ENCODE peak calls at places on chromosome 20, in eight cellular contexts. Y is CD8-positive, alpha-beta memory T cell; L is IMR-90; K is aorta; I is right cardiac atrium; S is HAP-1; W is Peyer's patch; U is CD4-positive, alpha-beta memory T cell. B is an unnamed sample.

GRCh38 chr20:17602493-17602892 is 32.6 kb downstream of the DSTN start:
- DNase-seq in Y (no peak), L (no peak), K (no peak), I (no peak), S (peak; percentile 83), W (no peak), U (no peak), B (no peak)

GRCh38 chr20:33651562-33652048 is 10.5 kb upstream of the C20orf144 start:
- DNase-seq in Y (no peak), L (no peak), K (no peak), I (no peak), S (no peak), W (no peak), U (no peak), B (no peak)

GRCh38 chr20:55054443-55054842 is 579.0 kb downstream of the DOK5 start:
- DNase-seq in Y (no peak), L (no peak), K (no peak), I (no peak), S (no peak), W (no peak), U (no peak), B (no peak)

GRCh38 chr20:15976047-15976731 is 597.1 kb downstream of the KIF16B start:
- DNase-seq in Y (no peak), L (no peak), K (no peak), I (no peak), S (peak; percentile 99), W (no peak), U (no peak), B (no peak)

GRCh38 chr20:51553897-51554504 is 11.5 kb upstream of the NFATC2 start:
- DNase-seq in Y (no peak), L (peak; percentile 50), K (no peak), I (no peak), S (no peak), W (no peak), U (no peak), B (no peak)

GRCh38 chr20:63955846-63956663 is at the start of gene UCKL1:
- DNase-seq in Y (peak; percentile 93), L (peak; percentile 91), K (peak; percentile 97), I (peak; percentile 95), S (peak; percentile 84), W (peak; percentile 91), U (peak; percentile 92), B (peak; percentile 93)

GRCh38 chr20:3222635-3223600 is 13.6 kb downstream of the ITPA start:
- DNase-seq in Y (peak; percentile 62), L (no peak), K (no peak), I (no peak), S (no peak), W (peak; percentile 56), U (no peak), B (peak; percentile 54)

GRCh38 chr20:48903705-48904104 is 17.8 kb upstream of the ARFGEF2 start:
- DNase-seq in Y (no peak), L (no peak), K (no peak), I (no peak), S (no peak), W (no peak), U (no peak), B (no peak)

GRCh38 chr20:4961746-4962145 is 39.6 kb downstream of the SLC23A2 start:
- DNase-seq in Y (peak; percentile 15), L (peak; percentile 97), K (no peak), I (no peak), S (no peak), W (no peak), U (peak; percentile 65), B (no peak)

GRCh38 chr20:38060536-38060935 is 27.0 kb downstream of the RPRD1B start:
- DNase-seq in Y (no peak), L (peak; percentile 58), K (no peak), I (no peak), S (no peak), W (no peak), U (no peak), B (no peak)

GRCh38 chr20:47346172-47346571 is 10.3 kb downstream of the ZMYND8 start:
- DNase-seq in Y (peak; percentile 42), L (no peak), K (no peak), I (no peak), S (no peak), W (no peak), U (no peak), B (no peak)

GRCh38 chr20:25052255-25053206 is 5.4 kb downstream of the ACSS1 start:
- DNase-seq in Y (no peak), L (no peak), K (peak; percentile 74), I (no peak), S (no peak), W (peak; percentile 22), U (no peak), B (no peak)

GRCh38 chr20:49285233-49285668 is 7.4 kb upstream of the ZNFX1 start:
- DNase-seq in Y (no peak), L (no peak), K (no peak), I (no peak), S (no peak), W (no peak), U (no peak), B (no peak)

GRCh38 chr20:45322952-45323383 is 14.9 kb upstream of the MATN4 start:
- DNase-seq in Y (no peak), L (peak; percentile 43), K (peak; percentile 83), I (peak; percentile 50), S (no peak), W (peak; percentile 56), U (no peak), B (no peak)
- H3K4me3 ChIP-seq in Y (no peak overlapping the region), L (no peak overlapping the region), K (no peak overlapping the region), I (no peak overlapping the region), S (no peak overlapping the region), W (no peak overlapping the region), U (no peak overlapping the region), B (no peak overlapping the region)

DNA sequence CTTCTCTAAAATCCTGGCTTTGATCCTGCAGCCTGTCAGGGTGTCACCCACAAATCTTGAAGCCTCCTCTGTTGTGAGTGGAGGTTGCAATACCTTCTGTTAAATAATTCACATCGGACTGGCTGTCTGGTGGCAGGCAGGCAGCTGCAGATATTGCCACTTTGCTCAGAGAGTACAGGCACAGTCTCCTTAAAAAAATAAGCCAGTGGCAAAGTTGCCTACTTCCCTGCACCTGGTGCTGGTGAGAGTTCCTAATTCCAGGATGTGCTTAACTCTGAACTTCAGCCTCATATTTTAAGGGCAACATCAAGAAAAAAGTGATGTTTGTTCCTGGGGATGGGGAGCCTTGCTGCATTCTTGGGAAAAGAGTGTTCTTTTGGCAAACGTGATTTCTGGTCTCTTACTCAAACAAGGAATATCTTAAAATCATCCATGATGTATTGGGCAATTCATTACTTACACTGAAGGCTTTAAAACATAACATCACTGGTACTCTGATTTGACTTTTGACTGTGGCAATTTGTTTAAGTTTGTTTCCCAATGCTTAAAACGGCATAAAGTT is 179.7 kb downstream of the FOXA2 start:
- DNase-seq in Y (no peak), L (no peak), K (no peak), I (no peak), S (no peak), W (no peak), U (no peak), B (no peak)
- H3K27me3 ChIP-seq in Y (no peaks in the 10 kb centered on the region), L (no peaks in the 10 kb centered on the region), K (no peaks in the 10 kb centered on the region), I (peaks cover 2% of the 10 kb centered on the region), S (no peaks in the 10 kb centered on the region), W (no peaks in the 10 kb centered on the region), U (no peaks in the 10 kb centered on the region), B (no peaks in the 10 kb centered on the region)

DNA sequence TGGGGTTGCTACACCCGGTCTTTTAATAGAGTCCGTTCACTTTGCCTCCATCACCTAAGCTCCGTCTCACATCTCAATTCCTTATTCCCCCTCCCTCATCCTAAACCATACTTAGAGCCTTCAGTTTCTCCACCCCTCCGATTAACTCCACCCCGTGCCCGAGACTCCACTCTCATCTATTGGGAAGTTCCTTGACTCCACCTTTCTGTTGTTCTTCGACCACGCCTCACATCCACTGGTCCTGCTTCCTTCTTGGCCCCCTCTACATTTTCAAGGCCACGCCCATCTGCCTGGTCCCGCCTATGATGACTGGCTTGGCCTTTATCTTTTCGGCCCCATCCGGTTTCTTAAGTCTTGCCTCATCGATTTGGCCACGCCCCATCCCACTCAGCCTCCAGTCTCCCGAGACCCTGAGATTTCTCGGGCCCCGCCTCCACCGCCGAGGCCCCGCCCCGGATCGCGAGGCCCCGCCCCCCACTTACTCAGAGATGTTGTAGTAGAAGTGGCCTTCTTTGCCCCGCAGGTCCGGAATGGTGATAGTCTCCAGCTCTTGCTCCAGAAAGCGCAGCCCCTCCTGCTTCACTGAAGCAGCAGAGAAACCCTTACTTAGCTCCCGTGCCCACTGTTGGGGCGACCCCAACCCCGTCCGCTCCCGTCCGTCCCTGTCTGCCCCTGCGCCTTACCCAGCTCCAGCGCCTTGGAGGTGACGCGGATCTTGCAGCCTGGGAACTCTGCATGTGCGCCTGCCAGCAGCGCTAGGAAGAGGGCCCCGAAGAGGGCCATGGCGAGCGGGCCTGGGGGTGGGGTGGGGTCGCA is 1.1 kb downstream of the PLTP start:
- DNase-seq in Y (peak; percentile 82), L (peak; percentile 100), K (peak; percentile 99), I (peak; percentile 98), S (peak; percentile 100), W (peak; percentile 91), U (peak; percentile 85), B (peak; percentile 96)
- H3K4me3 ChIP-seq in Y (peak overlapping the region; percentile 81), L (peak overlapping the region; percentile 43), K (peak overlapping the region; percentile 15), I (peak overlapping the region; percentile 15), S (peak overlapping the region; percentile 45), W (peak overlapping the region; percentile 52), U (peak overlapping the region; percentile 76), B (peak overlapping the region; percentile 53)

DNA sequence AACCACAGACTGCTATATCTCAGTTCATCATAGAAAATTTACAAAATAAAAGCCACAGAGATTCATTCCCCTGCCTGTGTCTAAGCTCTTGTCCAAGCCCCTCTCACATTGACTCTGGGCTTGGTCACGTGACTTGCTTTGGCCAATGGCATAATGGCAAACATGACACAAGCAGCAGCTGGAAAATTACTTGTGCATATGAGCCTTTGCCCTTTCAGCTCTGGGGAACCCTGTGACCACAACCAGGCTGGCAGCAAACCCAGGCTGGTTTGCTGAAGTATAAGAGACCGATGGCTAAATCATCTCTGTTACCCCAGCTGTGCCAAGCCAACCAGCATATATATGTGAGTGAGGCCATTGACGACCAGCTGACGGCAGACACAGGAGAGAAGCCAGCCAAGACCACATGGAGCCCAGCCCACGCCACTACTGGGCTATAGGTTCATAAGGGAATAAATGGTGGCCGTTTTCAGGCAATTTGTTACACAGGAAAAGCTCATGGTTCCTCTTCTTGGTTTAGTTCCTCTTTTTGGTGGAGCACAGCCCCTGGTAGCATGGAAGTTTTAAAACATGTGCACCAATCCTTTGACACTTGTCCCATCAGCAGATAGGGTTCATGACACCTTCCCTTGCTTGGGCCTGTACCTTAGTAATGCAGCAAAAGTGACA is 31.8 kb upstream of the RSPO4 start:
- DNase-seq in Y (no peak), L (no peak), K (no peak), I (no peak), S (peak; percentile 9), W (no peak), U (no peak), B (peak; percentile 13)
- H3K27me3 ChIP-seq in Y (no peaks in the 10 kb centered on the region), L (peaks cover 2% of the 10 kb centered on the region), K (no peaks in the 10 kb centered on the region), I (no peaks in the 10 kb centered on the region), S (no peaks in the 10 kb centered on the region), W (no peaks in the 10 kb centered on the region), U (no peaks in the 10 kb centered on the region), B (no peaks in the 10 kb centered on the region)

DNA sequence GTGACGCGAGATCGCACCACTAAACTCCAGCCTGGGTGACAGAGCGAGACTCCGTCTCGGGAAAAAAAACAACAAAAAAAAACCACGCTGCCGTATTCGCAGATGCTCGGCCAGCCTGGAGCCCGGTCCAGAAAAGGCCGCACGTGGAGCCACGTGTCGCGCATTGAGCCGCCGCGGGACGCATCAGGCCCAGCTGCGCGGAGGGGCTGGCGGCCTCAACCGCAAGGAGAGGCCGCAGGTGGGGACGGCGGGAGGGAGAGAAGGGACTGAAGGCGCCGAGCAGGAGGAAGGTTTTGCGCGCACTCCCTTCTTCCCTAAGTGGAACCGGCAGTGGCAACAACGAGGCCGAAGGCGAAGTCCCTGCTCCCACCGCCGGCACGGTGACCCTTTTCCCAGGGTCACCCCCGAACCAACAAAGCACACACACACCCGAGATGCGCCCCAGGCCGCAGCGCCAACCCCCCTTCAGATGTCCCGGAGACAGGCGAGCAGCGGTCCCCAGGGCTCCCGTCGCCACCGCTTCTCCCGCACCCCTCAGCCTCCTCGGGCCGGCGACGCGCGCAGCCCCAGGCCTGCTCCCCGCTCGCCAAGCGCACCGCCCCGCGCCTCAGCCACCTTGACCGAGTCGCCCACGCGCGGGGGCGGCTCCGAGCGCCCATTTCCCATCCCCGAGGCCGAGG is 681 bp downstream of the SYCP2 start:
- DNase-seq in Y (peak; percentile 8), L (no peak), K (no peak), I (peak; percentile 18), S (no peak), W (no peak), U (no peak), B (no peak)
- H3K4me3 ChIP-seq in Y (no peak overlapping the region), L (no peak overlapping the region), K (no peak overlapping the region), I (peak overlapping the region; percentile 67), S (no peak overlapping the region), W (peak overlapping the region; percentile 68), U (no peak overlapping the region), B (no peak overlapping the region)